ENCODE peak calls at places on chromosomes 3 and 15, in ten cellular contexts. A, E, F, D, H, U, I, K, Y and X are unnamed samples.

GRCh38 chr15:78107471-78107870 is 15.1 kb downstream of the SH2D7 start:
- DNase-seq in I (no peak), A (no peak), H (no peak), K (no peak), U (no peak), E (no peak), Y (no peak), F (no peak), D (no peak), X (no peak)

GRCh38 chr15:74540135-74540760 is 772 bp upstream of the ARID3B start:
- DNase-seq in K (no peak), F (no peak), H (no peak), A (peak; percentile 26), D (no peak), Y (no peak), E (no peak), U (no peak), I (no peak), X (no peak)

GRCh38 chr3:152737021-152737908 is 97.7 kb upstream of the P2RY1 start:
- DNase-seq in E (no peak), Y (peak; percentile 85), H (peak; percentile 94), D (no peak), U (peak; percentile 48), K (no peak), I (peak; percentile 54), F (peak; percentile 93), A (peak; percentile 90), X (no peak)

GRCh38 chr3:86282106-86282787 is 708.7 kb downstream of the VGLL3 start:
- DNase-seq in Y (no peak), U (no peak), I (no peak), F (no peak), A (no peak), K (no peak), E (no peak), D (no peak), H (no peak), X (no peak)

GRCh38 chr3:15527031-15527459 is 5.5 kb upstream of the COLQ start:
- DNase-seq in I (no peak), D (no peak), K (peak; percentile 90), U (peak; percentile 27), Y (peak; percentile 21), A (no peak), H (peak; percentile 53), E (no peak), F (no peak), X (no peak)

GRCh38 chr3:79154861-79155260 is 612.9 kb downstream of the ROBO1 start:
- DNase-seq in K (no peak), A (no peak), F (no peak), H (no peak), I (no peak), D (no peak), E (no peak), U (no peak), Y (no peak), X (no peak)

GRCh38 chr3:35932995-35933394 is 293.7 kb downstream of the ARPP21 start:
- DNase-seq in K (no peak), E (no peak), A (peak; percentile 84), F (no peak), D (no peak), I (peak; percentile 97), H (no peak), U (no peak), Y (peak; percentile 97), X (no peak)

GRCh38 chr3:57512174-57512573 is 32.0 kb downstream of the DNAH12 start:
- DNase-seq in U (no peak), A (no peak), D (no peak), K (no peak), F (no peak), H (no peak), Y (peak; percentile 27), I (no peak), E (no peak), X (no peak)

GRCh38 chr3:48467473-48468267 is 21.1 kb downstream of the ATRIP start:
- DNase-seq in Y (no peak), F (no peak), E (no peak), U (no peak), K (no peak), I (no peak), H (no peak), D (no peak), A (no peak), X (no peak)

DNA sequence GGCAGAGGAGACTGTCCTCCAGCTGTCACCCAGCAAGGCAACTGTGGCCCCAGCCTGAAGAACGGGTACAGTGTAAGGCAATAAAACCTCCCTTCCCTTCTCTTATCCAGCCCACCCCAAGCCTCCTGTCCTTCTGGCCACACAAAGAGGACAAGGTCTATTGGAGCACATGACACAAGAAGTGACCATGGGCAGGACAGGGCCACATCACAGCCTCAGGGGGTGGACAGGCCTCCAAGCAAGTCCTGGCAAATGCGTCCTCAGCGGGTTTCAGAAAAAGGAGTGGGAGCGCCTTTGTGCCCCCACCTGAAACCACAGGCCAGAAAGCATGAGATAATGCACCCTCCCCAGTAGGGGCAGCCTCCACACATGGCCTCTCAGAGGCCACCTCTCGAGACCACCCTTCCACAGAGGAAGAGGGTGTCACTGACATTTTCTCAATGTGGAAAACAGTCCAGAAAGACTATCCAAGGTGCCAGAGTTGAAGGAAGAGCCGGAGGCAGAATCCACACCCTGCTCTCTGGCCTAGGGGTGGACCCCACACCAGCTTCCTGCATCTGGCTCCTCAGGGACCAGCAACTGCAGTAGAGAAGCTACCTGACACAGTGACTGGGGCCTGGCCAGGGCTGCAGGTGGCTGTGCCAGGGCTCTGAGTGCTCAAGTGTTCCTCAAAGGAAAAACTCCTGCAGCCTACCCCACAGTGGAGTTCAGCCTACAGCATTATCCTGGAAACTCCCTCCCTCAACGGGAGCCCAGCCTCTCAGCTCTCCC is 43.9 kb downstream of the CCDC12 start:
- DNase-seq in K (no peak), U (no peak), H (no peak), F (no peak), I (no peak), D (no peak), Y (no peak), E (no peak), A (no peak), X (no peak)
- TF ChIP-seq CTCF in K (peak; percentile 22), U (no peak), H (no peak), F (peak; percentile 38), I (peak; percentile 23), D (no peak), Y (no peak), E (no peak), A (no peak), X (no peak)

DNA sequence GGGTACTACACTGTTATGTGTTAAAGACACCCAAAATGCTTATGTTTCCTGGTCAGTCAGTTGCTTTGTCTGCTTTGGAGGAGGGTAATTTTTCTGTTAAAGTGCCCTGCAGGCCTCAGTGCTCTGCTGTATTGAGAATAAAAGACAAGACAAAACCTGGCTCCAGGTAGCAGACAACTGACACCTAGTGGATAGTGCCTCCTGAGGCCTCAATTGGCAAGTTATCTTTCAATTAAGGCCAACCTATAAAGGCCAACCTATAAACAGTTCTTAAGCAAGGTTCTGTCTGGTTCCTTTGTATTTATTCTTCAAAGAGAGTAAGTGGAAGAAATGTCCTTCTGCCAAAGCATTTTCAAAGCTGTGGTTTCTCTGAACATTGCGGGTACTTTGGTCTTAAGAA is 773.8 kb downstream of the MECOM start:
- DNase-seq in H (no peak), A (peak; percentile 34), D (no peak), Y (no peak), U (no peak), F (no peak), E (no peak), K (peak; percentile 35), I (no peak), X (no peak)
- TF ChIP-seq CTCF in H (no peak), A (peak; percentile 49), D (no peak), Y (no peak), U (no peak), F (no peak), E (no peak), K (peak; percentile 58), I (no peak), X (no peak)

DNA sequence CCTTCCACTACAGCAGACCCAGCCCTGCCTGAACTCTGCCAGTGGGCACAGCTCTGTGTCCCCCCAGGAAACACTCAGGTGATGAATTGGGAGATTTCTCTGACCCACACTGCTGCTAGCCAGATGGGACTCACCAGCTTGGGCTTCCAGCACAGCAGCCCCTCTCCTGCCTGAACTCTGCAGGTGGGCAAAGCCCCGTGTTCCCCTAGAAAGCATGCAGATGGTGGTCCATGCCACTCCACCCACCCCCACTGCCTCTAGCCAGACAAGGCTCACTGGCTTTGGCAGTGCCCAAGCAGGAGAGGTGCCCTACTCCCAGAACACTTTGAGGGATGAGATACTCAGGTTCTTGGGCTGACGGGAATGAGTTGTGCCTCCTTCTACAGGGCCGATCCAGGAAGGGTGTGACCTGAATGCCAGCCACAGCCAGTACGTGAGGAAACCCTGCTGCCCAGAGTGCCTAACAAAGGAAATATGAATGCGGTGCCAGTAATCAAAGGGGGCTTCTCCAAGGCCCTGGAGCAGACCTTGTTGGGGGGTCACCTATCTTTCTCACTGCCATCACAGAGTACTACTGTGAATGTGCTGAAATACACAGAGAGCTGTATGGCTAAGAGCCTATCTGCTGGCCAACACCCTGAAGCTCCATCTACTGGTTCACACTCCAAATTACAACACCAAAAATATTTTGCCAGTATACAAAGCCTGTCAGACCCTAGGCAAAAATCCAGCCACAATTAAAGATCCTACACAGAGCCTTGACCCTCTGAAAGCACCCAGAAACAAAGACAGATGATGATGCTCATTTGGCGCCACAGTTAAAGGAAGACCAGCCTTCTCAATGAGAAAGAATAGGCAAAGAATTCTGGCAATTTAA is 61.9 kb downstream of the BTLA start:
- DNase-seq in F (no peak), D (no peak), K (peak; percentile 45), U (peak; percentile 22), H (peak; percentile 74), I (peak; percentile 68), E (no peak), A (peak; percentile 41), Y (peak; percentile 64), X (no peak)
- TF ChIP-seq CTCF in F (peak; percentile 64), D (no peak), K (peak; percentile 70), U (peak; percentile 30), H (peak; percentile 62), I (peak; percentile 69), E (peak; percentile 26), A (peak; percentile 46), Y (peak; percentile 47), X (no peak)

GRCh38 chr3:194871143-194871863 is 185.6 kb downstream of the FAM43A start:
- DNase-seq in I (peak; percentile 85), K (peak; percentile 46), A (peak; percentile 90), Y (peak; percentile 85), F (no peak), H (peak; percentile 26), D (no peak), U (peak; percentile 49), E (no peak), X (peak; percentile 33)

GRCh38 chr3:194870394-194871110 is 184.9 kb downstream of the FAM43A start:
- DNase-seq in E (no peak), H (no peak), K (no peak), D (no peak), Y (peak; percentile 50), A (peak; percentile 76), F (no peak), U (no peak), I (no peak), X (no peak)

GRCh38 chr3:194868831-194869230 is 183.1 kb downstream of the FAM43A start:
- DNase-seq in I (no peak), D (no peak), H (no peak), Y (no peak), A (no peak), E (no peak), K (no peak), F (no peak), U (no peak), X (no peak)

GRCh38 chr3:194867270-194867983 is 181.7 kb downstream of the FAM43A start:
- DNase-seq in A (peak; percentile 10), K (no peak), H (no peak), D (no peak), E (no peak), U (no peak), I (no peak), Y (peak; percentile 38), F (no peak), X (no peak)

GRCh38 chr3:194869482-194870169 is 183.9 kb downstream of the FAM43A start:
- DNase-seq in D (no peak), A (peak; percentile 87), K (no peak), E (no peak), F (no peak), U (no peak), Y (peak; percentile 62), I (peak; percentile 49), H (no peak), X (no peak)
- TF ChIP-seq CTCF in D (no peak), A (no peak), K (peak; percentile 16), E (no peak), F (peak; percentile 16), U (no peak), Y (peak; percentile 17), I (peak; percentile 45), H (no peak), X (no peak)